ENCODE peak calls at places on chromosomes 3 and 15, in five cellular contexts. One of them, this sample, is unnamed.

GRCh38 chr3:40191850-40192448 is 117.6 kb upstream of the EIF1B start:
- DNase-seq in activated naive CD4-positive, alpha-beta T cell treated with anti-CD3 and anti-CD28 coated beads for 36 hours: peak
- DNase-seq in T-cell: no peak
- DNase-seq in HFFc6: peak
- DNase-seq in lung: peak
- DNase-seq in this sample: no peak

GRCh38 chr3:175443682-175444081 is 584.5 kb downstream of the NAALADL2 start:
- DNase-seq in activated naive CD4-positive, alpha-beta T cell treated with anti-CD3 and anti-CD28 coated beads for 36 hours: no peak
- DNase-seq in HFFc6: no peak
- DNase-seq in lung: no peak
- DNase-seq in T-cell: no peak
- DNase-seq in this sample: no peak

GRCh38 chr3:187778726-187779125 is 33.5 kb upstream of the BCL6 start:
- DNase-seq in HFFc6: no peak
- DNase-seq in activated naive CD4-positive, alpha-beta T cell treated with anti-CD3 and anti-CD28 coated beads for 36 hours: no peak
- DNase-seq in T-cell: no peak
- DNase-seq in lung: no peak
- DNase-seq in this sample: no peak

GRCh38 chr3:142115927-142116668 is 33.2 kb downstream of the TFDP2 start:
- DNase-seq in lung: no peak
- DNase-seq in T-cell: no peak
- DNase-seq in activated naive CD4-positive, alpha-beta T cell treated with anti-CD3 and anti-CD28 coated beads for 36 hours: no peak
- DNase-seq in HFFc6: no peak
- DNase-seq in this sample: no peak

GRCh38 chr15:34818531-34818930 is 23.2 kb upstream of the ACTC1 start:
- DNase-seq in HFFc6: peak
- DNase-seq in lung: no peak
- DNase-seq in activated naive CD4-positive, alpha-beta T cell treated with anti-CD3 and anti-CD28 coated beads for 36 hours: no peak
- DNase-seq in T-cell: no peak
- DNase-seq in this sample: peak

GRCh38 chr3:60967141-60967540 is 284.1 kb downstream of the FHIT start:
- DNase-seq in T-cell: no peak
- DNase-seq in lung: no peak
- DNase-seq in HFFc6: no peak
- DNase-seq in activated naive CD4-positive, alpha-beta T cell treated with anti-CD3 and anti-CD28 coated beads for 36 hours: no peak
- DNase-seq in this sample: no peak

GRCh38 chr3:98884675-98885371 is 16.7 kb downstream of the DCBLD2 start:
- DNase-seq in T-cell: no peak
- DNase-seq in activated naive CD4-positive, alpha-beta T cell treated with anti-CD3 and anti-CD28 coated beads for 36 hours: no peak
- DNase-seq in HFFc6: peak
- DNase-seq in lung: no peak
- DNase-seq in this sample: no peak

GRCh38 chr3:36542186-36542585 is 161.9 kb downstream of the STAC start:
- DNase-seq in T-cell: no peak
- DNase-seq in HFFc6: no peak
- DNase-seq in activated naive CD4-positive, alpha-beta T cell treated with anti-CD3 and anti-CD28 coated beads for 36 hours: no peak
- DNase-seq in lung: no peak
- DNase-seq in this sample: peak

GRCh38 chr15:49495993-49496747 is 73.1 kb downstream of the FGF7 start:
- DNase-seq in activated naive CD4-positive, alpha-beta T cell treated with anti-CD3 and anti-CD28 coated beads for 36 hours: no peak
- DNase-seq in HFFc6: no peak
- DNase-seq in lung: no peak
- DNase-seq in T-cell: no peak
- DNase-seq in this sample: no peak

GRCh38 chr3:57973715-57974477 is 34.3 kb upstream of the FLNB start:
- DNase-seq in T-cell: no peak
- DNase-seq in activated naive CD4-positive, alpha-beta T cell treated with anti-CD3 and anti-CD28 coated beads for 36 hours: no peak
- DNase-seq in HFFc6: no peak
- DNase-seq in lung: no peak
- DNase-seq in this sample: no peak

GRCh38 chr3:25843332-25843731 is 53.4 kb downstream of the OXSM start:
- DNase-seq in lung: no peak
- DNase-seq in HFFc6: no peak
- DNase-seq in activated naive CD4-positive, alpha-beta T cell treated with anti-CD3 and anti-CD28 coated beads for 36 hours: no peak
- DNase-seq in T-cell: no peak
- DNase-seq in this sample: no peak

GRCh38 chr3:29693863-29694262 is 413.0 kb downstream of the RBMS3 start:
- DNase-seq in lung: peak
- DNase-seq in HFFc6: peak
- DNase-seq in activated naive CD4-positive, alpha-beta T cell treated with anti-CD3 and anti-CD28 coated beads for 36 hours: no peak
- DNase-seq in T-cell: no peak
- DNase-seq in this sample: peak

GRCh38 chr3:30680789-30681188 is 74.4 kb downstream of the TGFBR2 start:
- DNase-seq in lung: no peak
- DNase-seq in T-cell: no peak
- DNase-seq in activated naive CD4-positive, alpha-beta T cell treated with anti-CD3 and anti-CD28 coated beads for 36 hours: no peak
- DNase-seq in HFFc6: no peak
- DNase-seq in this sample: no peak

GRCh38 chr15:90620379-90621134 is 90.8 kb downstream of the CRTC3 start:
- DNase-seq in lung: no peak
- DNase-seq in HFFc6: no peak
- DNase-seq in activated naive CD4-positive, alpha-beta T cell treated with anti-CD3 and anti-CD28 coated beads for 36 hours: peak
- DNase-seq in T-cell: no peak
- DNase-seq in this sample: no peak

GRCh38 chr3:193801094-193801493 is 208.1 kb downstream of the OPA1 start:
- DNase-seq in activated naive CD4-positive, alpha-beta T cell treated with anti-CD3 and anti-CD28 coated beads for 36 hours: no peak
- DNase-seq in T-cell: no peak
- DNase-seq in lung: no peak
- DNase-seq in HFFc6: no peak
- DNase-seq in this sample: no peak

GRCh38 chr15:96285715-96286367 is 44.7 kb upstream of the NR2F2 start:
- DNase-seq in T-cell: no peak
- DNase-seq in HFFc6: no peak
- DNase-seq in activated naive CD4-positive, alpha-beta T cell treated with anti-CD3 and anti-CD28 coated beads for 36 hours: no peak
- DNase-seq in lung: no peak
- DNase-seq in this sample: no peak

GRCh38 chr15:29120593-29121368 is 148.8 kb downstream of the NSMCE3 start:
- DNase-seq in T-cell: no peak
- DNase-seq in activated naive CD4-positive, alpha-beta T cell treated with anti-CD3 and anti-CD28 coated beads for 36 hours: no peak
- DNase-seq in lung: no peak
- DNase-seq in HFFc6: no peak
- DNase-seq in this sample: no peak

GRCh38 chr3:127536818-127537810 is 53.4 kb downstream of the TPRA1 start:
- DNase-seq in T-cell: no peak
- DNase-seq in lung: no peak
- DNase-seq in activated naive CD4-positive, alpha-beta T cell treated with anti-CD3 and anti-CD28 coated beads for 36 hours: no peak
- DNase-seq in HFFc6: no peak
- DNase-seq in this sample: no peak

GRCh38 chr3:177351757-177352158 is 154.5 kb upstream of the TBL1XR1 start:
- DNase-seq in activated naive CD4-positive, alpha-beta T cell treated with anti-CD3 and anti-CD28 coated beads for 36 hours: peak
- DNase-seq in lung: no peak
- DNase-seq in HFFc6: no peak
- DNase-seq in T-cell: no peak
- DNase-seq in this sample: no peak

GRCh38 chr3:173397161-173398110 is at the start of gene NLGN1:
- DNase-seq in HFFc6: peak
- DNase-seq in activated naive CD4-positive, alpha-beta T cell treated with anti-CD3 and anti-CD28 coated beads for 36 hours: peak
- DNase-seq in T-cell: no peak
- DNase-seq in lung: peak
- DNase-seq in this sample: peak

GRCh38 chr15:81410318-81410753 is 36.3 kb upstream of the TMC3 start:
- DNase-seq in lung: peak
- DNase-seq in HFFc6: peak
- DNase-seq in activated naive CD4-positive, alpha-beta T cell treated with anti-CD3 and anti-CD28 coated beads for 36 hours: peak
- DNase-seq in T-cell: no peak
- DNase-seq in this sample: peak

GRCh38 chr15:66765478-66766281 is 63.6 kb downstream of the SMAD6 start:
- DNase-seq in activated naive CD4-positive, alpha-beta T cell treated with anti-CD3 and anti-CD28 coated beads for 36 hours: no peak
- DNase-seq in lung: peak
- DNase-seq in HFFc6: peak
- DNase-seq in T-cell: no peak
- DNase-seq in this sample: peak

GRCh38 chr15:89785064-89785770 is 9.1 kb downstream of the MESP2 start:
- DNase-seq in lung: no peak
- DNase-seq in T-cell: no peak
- DNase-seq in HFFc6: no peak
- DNase-seq in activated naive CD4-positive, alpha-beta T cell treated with anti-CD3 and anti-CD28 coated beads for 36 hours: no peak
- DNase-seq in this sample: no peak

GRCh38 chr3:195003006-195003892 is 267.7 kb downstream of the XXYLT1 start:
- DNase-seq in lung: peak
- DNase-seq in T-cell: no peak
- DNase-seq in HFFc6: no peak
- DNase-seq in activated naive CD4-positive, alpha-beta T cell treated with anti-CD3 and anti-CD28 coated beads for 36 hours: no peak
- DNase-seq in this sample: no peak

GRCh38 chr3:31377045-31377642 is 155.6 kb upstream of the STT3B start:
- DNase-seq in activated naive CD4-positive, alpha-beta T cell treated with anti-CD3 and anti-CD28 coated beads for 36 hours: peak
- DNase-seq in lung: peak
- DNase-seq in HFFc6: peak
- DNase-seq in T-cell: no peak
- DNase-seq in this sample: no peak

GRCh38 chr3:46845860-46846623 is 17.2 kb downstream of the MYL3 start:
- DNase-seq in lung: peak
- DNase-seq in HFFc6: peak
- DNase-seq in activated naive CD4-positive, alpha-beta T cell treated with anti-CD3 and anti-CD28 coated beads for 36 hours: peak
- DNase-seq in T-cell: peak
- DNase-seq in this sample: no peak

GRCh38 chr15:45169608-45170480 is 17.9 kb downstream of the SHF start:
- DNase-seq in lung: no peak
- DNase-seq in activated naive CD4-positive, alpha-beta T cell treated with anti-CD3 and anti-CD28 coated beads for 36 hours: no peak
- DNase-seq in T-cell: no peak
- DNase-seq in HFFc6: no peak
- DNase-seq in this sample: no peak

GRCh38 chr15:46489276-46489675 is 854.4 kb downstream of the SQOR start:
- DNase-seq in activated naive CD4-positive, alpha-beta T cell treated with anti-CD3 and anti-CD28 coated beads for 36 hours: no peak
- DNase-seq in T-cell: no peak
- DNase-seq in lung: no peak
- DNase-seq in HFFc6: no peak
- DNase-seq in this sample: no peak

GRCh38 chr3:10204921-10205320 is 40.2 kb downstream of the IRAK2 start:
- DNase-seq in activated naive CD4-positive, alpha-beta T cell treated with anti-CD3 and anti-CD28 coated beads for 36 hours: no peak
- DNase-seq in HFFc6: no peak
- DNase-seq in lung: no peak
- DNase-seq in T-cell: no peak
- DNase-seq in this sample: no peak

GRCh38 chr3:116340680-116341216 is 104.5 kb downstream of the LSAMP start:
- DNase-seq in HFFc6: no peak
- DNase-seq in activated naive CD4-positive, alpha-beta T cell treated with anti-CD3 and anti-CD28 coated beads for 36 hours: no peak
- DNase-seq in lung: no peak
- DNase-seq in T-cell: no peak
- DNase-seq in this sample: peak

GRCh38 chr3:187572431-187572830 is 97.8 kb downstream of the SST start:
- DNase-seq in activated naive CD4-positive, alpha-beta T cell treated with anti-CD3 and anti-CD28 coated beads for 36 hours: no peak
- DNase-seq in T-cell: no peak
- DNase-seq in lung: no peak
- DNase-seq in HFFc6: no peak
- DNase-seq in this sample: no peak

This sample was measured in GM04503.